ENCODE peak calls at places on chromosomes 7 and 10, in four cellular contexts. W is HepG2, J is GM12891, M is H1. X is an unnamed sample.

GRCh38 chr7:135575296-135575695 is 17.6 kb downstream of the NUP205 start:
- DNase-seq in J (no peak), W (no peak), M (no peak), X (no peak)

GRCh38 chr10:23478570-23478969 is 39.7 kb downstream of the OTUD1 start:
- DNase-seq in J (no peak), W (no peak), M (no peak), X (no peak)

GRCh38 chr7:131581241-131582157 is 25.1 kb upstream of the PODXL start:
- DNase-seq in J (no peak), W (no peak), M (peak), X (no peak)

GRCh38 chr7:22173884-22174573 is 182.9 kb downstream of the RAPGEF5 start:
- DNase-seq in M (no peak), W (no peak), J (peak), X (peak)

GRCh38 chr10:119643306-119644214 is 7.6 kb upstream of the BAG3 start:
- DNase-seq in M (no peak), W (peak), J (no peak), X (no peak)

GRCh38 chr7:96407427-96407826 is 85.5 kb upstream of the SLC25A13 start:
- DNase-seq in W (no peak), J (no peak), M (no peak), X (no peak)

GRCh38 chr10:83606275-83606674 is 533.0 kb upstream of the GHITM start:
- DNase-seq in J (no peak), W (no peak), M (peak), X (no peak)

GRCh38 chr10:71703577-71703976 is 16.0 kb downstream of the C10orf105 start:
- DNase-seq in J (no peak), W (no peak), M (no peak), X (no peak)

GRCh38 chr10:79056736-79057391 is 11.9 kb upstream of the ZMIZ1 start:
- DNase-seq in M (no peak), W (no peak), J (no peak), X (no peak)

GRCh38 chr10:6008497-6009142 is 31.3 kb upstream of the IL15RA start:
- DNase-seq in W (no peak), J (no peak), M (no peak), X (no peak)

GRCh38 chr10:27997865-27998177 is 1.1 kb downstream of the ODAD2 start:
- DNase-seq in W (no peak), M (no peak), J (no peak), X (no peak)

GRCh38 chr7:151272410-151272809 is 23.9 kb upstream of the SMARCD3 start:
- DNase-seq in W (no peak), M (no peak), J (no peak), X (no peak)
- TF ChIP-seq TAF1 in W (no peak), M (no peak), J (no peak), X (no peak)

GRCh38 chr7:157979631-157980340 is 607.8 kb downstream of the PTPRN2 start:
- DNase-seq in J (no peak), W (no peak), M (no peak), X (no peak)
- TF ChIP-seq TAF1 in J (no peak), W (no peak), M (no peak), X (no peak)

GRCh38 chr7:97842006-97842405 is 30.2 kb downstream of the ASNS start:
- DNase-seq in M (no peak), W (no peak), J (no peak), X (no peak)

GRCh38 chr7:97845622-97846203 is 26.5 kb downstream of the ASNS start:
- DNase-seq in M (no peak), W (peak), J (no peak), X (peak)

GRCh38 chr7:97842772-97843345 is 29.3 kb downstream of the ASNS start:
- DNase-seq in W (no peak), J (no peak), M (no peak), X (no peak)

GRCh38 chr7:97846945-97847344 is 25.3 kb downstream of the ASNS start:
- DNase-seq in J (no peak), M (no peak), W (peak), X (no peak)

GRCh38 chr7:97844036-97844435 is 28.2 kb downstream of the ASNS start:
- DNase-seq in J (no peak), W (peak), M (no peak), X (no peak)
- TF ChIP-seq TAF1 in J (no peak), W (no peak), M (no peak), X (no peak)

DNA sequence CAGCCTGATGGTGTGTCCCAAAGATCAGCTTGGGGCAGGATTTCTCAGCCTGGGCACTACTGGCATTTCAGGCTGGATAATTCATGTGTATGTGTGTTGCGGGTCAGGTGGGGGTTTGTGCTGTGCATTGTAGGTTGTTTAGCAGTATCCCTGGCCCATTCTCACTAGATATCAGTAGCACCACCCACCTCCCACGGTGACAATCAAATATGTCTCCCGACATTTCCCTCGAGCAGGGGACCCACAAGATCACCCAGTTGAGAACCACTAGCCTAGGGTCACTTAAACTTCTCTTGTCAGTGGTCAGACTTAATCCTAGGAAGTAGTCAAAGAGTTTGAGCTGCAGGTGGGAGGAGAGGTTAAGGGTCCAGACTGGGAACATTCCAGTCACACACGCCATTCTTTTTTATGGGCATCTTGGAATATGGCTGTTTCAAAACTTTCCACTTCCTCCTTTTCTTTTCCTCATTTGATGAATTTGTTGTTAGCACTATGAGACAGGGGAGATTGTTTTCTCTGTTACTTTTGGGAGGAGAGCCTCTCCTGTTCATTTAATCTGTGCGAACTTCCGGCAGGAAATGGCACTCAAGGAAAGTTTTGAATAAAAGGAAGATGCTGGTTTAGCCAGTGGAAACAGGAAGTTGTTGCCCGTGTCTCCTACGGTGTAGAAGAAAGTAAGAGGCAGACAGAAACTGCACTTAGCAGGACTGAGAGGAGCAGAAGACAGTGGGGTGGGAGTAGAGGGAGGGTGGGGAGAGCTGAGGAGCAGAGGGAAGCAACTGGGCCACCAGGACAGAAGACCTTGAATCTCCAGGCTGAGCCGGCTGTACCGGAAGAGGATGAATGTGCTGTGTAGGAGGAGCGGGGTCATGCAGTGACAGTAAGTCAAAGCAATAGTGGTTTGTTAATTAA is 17.6 kb upstream of the EXOC6 start:
- DNase-seq in J (no peak), M (peak), W (no peak), X (peak)
- TF ChIP-seq TAF1 in J (no peak), M (no peak), W (no peak), X (peak)

GRCh38 chr10:34024708-34025425 is 690.4 kb upstream of the NRP1 start:
- DNase-seq in J (no peak), W (no peak), M (peak), X (peak)
- TF ChIP-seq TAF1 in J (no peak), W (no peak), M (no peak), X (no peak)

GRCh38 chr7:148718431-148718830 is 19.7 kb downstream of the CUL1 start:
- DNase-seq in W (no peak), M (no peak), J (no peak), X (no peak)

GRCh38 chr7:148722340-148723165 is 23.9 kb downstream of the CUL1 start:
- DNase-seq in M (no peak), W (peak), J (no peak), X (no peak)

GRCh38 chr7:148719753-148720152 is 21.1 kb downstream of the CUL1 start:
- DNase-seq in W (no peak), M (no peak), J (no peak), X (no peak)

GRCh38 chr7:148721390-148721789 is 22.7 kb downstream of the CUL1 start:
- DNase-seq in W (no peak), M (no peak), J (no peak), X (peak)

DNA sequence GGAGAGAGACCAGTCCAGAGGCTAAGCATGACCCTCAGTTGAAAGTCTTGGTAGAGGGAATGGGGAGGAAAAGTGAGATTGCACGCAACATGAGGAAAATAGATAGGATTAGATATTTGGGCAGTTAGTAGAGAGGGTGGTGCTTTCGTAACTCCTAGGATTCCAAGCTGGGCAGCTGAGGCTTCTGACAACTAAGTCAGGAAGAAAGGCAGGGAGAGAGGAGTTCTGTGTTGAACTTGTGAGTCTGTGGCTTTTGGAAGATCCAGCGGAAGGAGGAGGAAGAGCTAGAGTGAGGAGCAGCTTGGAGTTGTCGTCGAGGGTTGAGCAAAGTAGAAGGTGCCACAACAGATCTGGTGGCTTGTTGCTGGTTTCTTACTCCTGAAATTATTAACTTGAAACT is 21.8 kb downstream of the CUL1 start:
- DNase-seq in M (no peak), W (no peak), J (no peak), X (no peak)
- TF ChIP-seq TAF1 in M (no peak), W (no peak), J (no peak), X (no peak)